ENCODE peak calls at places on chromosomes 13 and 19, in seven cellular contexts. Z, M, H, W, V, U and Q are unnamed samples.

GRCh38 chr13:21322988-21323387 is 136.1 kb downstream of the ZDHHC20 start:
- DNase-seq in U (no peak), Z (no peak), W (no peak), V (no peak), H (no peak), M (no peak), Q (no peak)

GRCh38 chr19:16283103-16283469 is 41.5 kb upstream of the KLF2 start:
- DNase-seq in W (no peak), M (no peak), V (no peak), U (no peak), Z (no peak), H (no peak), Q (no peak)

GRCh38 chr19:14318873-14319272 is 62.4 kb upstream of the ADGRE5 start:
- DNase-seq in W (no peak), U (no peak), H (no peak), V (no peak), Z (no peak), M (peak), Q (peak)

GRCh38 chr19:57583104-57583520 is 833 bp upstream of the ZIK1 start:
- DNase-seq in U (no peak), V (no peak), H (no peak), W (no peak), Z (no peak), M (no peak), Q (no peak)

GRCh38 chr19:9054768-9055167 is 32.1 kb upstream of the OR1M1 start:
- DNase-seq in W (no peak), V (no peak), H (no peak), Z (no peak), M (no peak), U (no peak), Q (no peak)

GRCh38 chr19:18804139-18804601 is 13.1 kb upstream of the COMP start:
- DNase-seq in V (no peak), W (no peak), Z (no peak), U (no peak), M (no peak), H (no peak), Q (no peak)

GRCh38 chr19:16338470-16339360 is 14.1 kb downstream of the KLF2 start:
- DNase-seq in W (peak), M (no peak), Z (no peak), H (no peak), U (no peak), V (no peak), Q (no peak)

GRCh38 chr19:35995655-35995993 is 636 bp downstream of the SDHAF1 start:
- DNase-seq in W (peak), M (peak), V (no peak), H (no peak), Z (peak), U (no peak), Q (no peak)

GRCh38 chr13:24233351-24233901 is 72.9 kb downstream of the SPATA13 start:
- DNase-seq in U (no peak), H (no peak), M (no peak), V (no peak), W (no peak), Z (no peak), Q (no peak)

GRCh38 chr13:40477623-40478608 is 188.5 kb downstream of the FOXO1 start:
- DNase-seq in H (peak), U (no peak), Z (no peak), V (no peak), M (no peak), W (no peak), Q (no peak)

GRCh38 chr19:55197531-55197930 is 11.8 kb downstream of the PTPRH start:
- DNase-seq in U (no peak), H (no peak), V (no peak), M (no peak), Z (no peak), W (no peak), Q (no peak)

GRCh38 chr13:27712421-27712820 is 79.9 kb upstream of the GSX1 start:
- DNase-seq in W (peak), Z (no peak), M (no peak), V (no peak), U (no peak), H (peak), Q (no peak)

GRCh38 chr13:94233831-94234230 is 245.7 kb downstream of the DCT start:
- DNase-seq in V (no peak), Z (no peak), H (no peak), M (no peak), W (no peak), U (no peak), Q (no peak)